ENCODE peak calls at places on chromosome 2, in eight cellular contexts. A is GM13977; H is activated T-cell treated with anti-CD3 and anti-CD28 coated beads for 24 hours; M is neural crest cell; B is EL; G is C1 segment of cervical spinal cord; L is NCI-H524; R is stimulated activated naive CD4-positive, alpha-beta T cell. V is an unnamed sample.

GRCh38 chr2:192357216-192357615 is 162.5 kb upstream of the TMEFF2 start:
- DNase-seq in R (no peak), B (peak; percentile 3), L (no peak), G (no peak), A (no peak), M (no peak), H (no peak), V (no peak)

GRCh38 chr2:196225213-196225612 is 53.8 kb upstream of the STK17B start:
- DNase-seq in M (no peak), H (no peak), R (no peak), A (no peak), B (peak; percentile 66), G (no peak), L (no peak), V (no peak)

GRCh38 chr2:192162392-192163042 is 32.2 kb downstream of the TMEFF2 start:
- DNase-seq in A (peak; percentile 4), B (peak; percentile 69), R (peak; percentile 77), G (peak; percentile 31), M (peak; percentile 73), H (peak; percentile 62), L (no peak), V (peak; percentile 39)

GRCh38 chr2:234421-234820 is 29.4 kb downstream of the SH3YL1 start:
- DNase-seq in R (no peak), B (no peak), L (no peak), A (no peak), G (no peak), M (no peak), H (no peak), V (no peak)

GRCh38 chr2:204849887-204850286 is 304.6 kb downstream of the PARD3B start:
- DNase-seq in B (no peak), H (no peak), M (no peak), G (no peak), L (no peak), A (no peak), R (no peak), V (no peak)

GRCh38 chr2:237240252-237240651 is 154.6 kb downstream of the COPS8 start:
- DNase-seq in H (no peak), R (no peak), G (no peak), A (no peak), L (no peak), B (no peak), M (no peak), V (no peak)

GRCh38 chr2:129802290-129802689 is 177.2 kb upstream of the RAB6C start:
- DNase-seq in G (no peak), B (no peak), R (no peak), A (no peak), L (no peak), M (no peak), H (no peak), V (no peak)

GRCh38 chr2:241228860-241229516 is 40.5 kb downstream of the ANO7 start:
- DNase-seq in G (no peak), R (no peak), H (no peak), A (no peak), B (no peak), L (no peak), M (no peak), V (no peak)

GRCh38 chr2:12819098-12819465 is 102.3 kb downstream of the TRIB2 start:
- DNase-seq in G (no peak), M (no peak), R (no peak), H (no peak), L (no peak), A (no peak), B (peak; percentile 97), V (no peak)

V was measured in K562.